ENCODE peak calls at places on chromosomes 3 and 15, in five cellular contexts. One of them, this sample, is unnamed.
A peak's percentile ranks its signal among the peaks of the same experiment; 100 is the strongest.

GRCh38 chr3:15040844-15041243 is 24.3 kb downstream of the MRPS25 start:
- DNase-seq in IMR-90: no peak
- DNase-seq in PC-3: no peak
- DNase-seq in OCI-LY7: no peak
- DNase-seq in HepG2: no peak
- DNase-seq in this sample: no peak

GRCh38 chr3:105845488-105845887 is 23.3 kb downstream of the CBLB start:
- DNase-seq in IMR-90: no peak
- DNase-seq in PC-3: no peak
- DNase-seq in OCI-LY7: no peak
- DNase-seq in HepG2: peak; percentile 37
- DNase-seq in this sample: no peak

GRCh38 chr3:184543256-184543655 is 18.3 kb upstream of the EPHB3 start:
- DNase-seq in IMR-90: no peak
- DNase-seq in PC-3: no peak
- DNase-seq in OCI-LY7: no peak
- DNase-seq in HepG2: no peak
- DNase-seq in this sample: no peak

GRCh38 chr3:185069583-185070030 is 83.3 kb downstream of the C3orf70 start:
- DNase-seq in IMR-90: no peak
- DNase-seq in PC-3: no peak
- DNase-seq in OCI-LY7: no peak
- DNase-seq in HepG2: peak; percentile 31
- DNase-seq in this sample: peak; percentile 29

GRCh38 chr15:66805207-66805975 is 103.4 kb downstream of the SMAD6 start:
- DNase-seq in IMR-90: no peak
- DNase-seq in PC-3: no peak
- DNase-seq in OCI-LY7: no peak
- DNase-seq in HepG2: no peak
- DNase-seq in this sample: no peak

GRCh38 chr15:61379005-61379404 is 149.9 kb upstream of the RORA start:
- DNase-seq in IMR-90: no peak
- DNase-seq in PC-3: no peak
- DNase-seq in OCI-LY7: no peak
- DNase-seq in HepG2: no peak
- DNase-seq in this sample: no peak

GRCh38 chr3:8212794-8213193 is 288.8 kb upstream of the LMCD1 start:
- DNase-seq in IMR-90: no peak
- DNase-seq in PC-3: no peak
- DNase-seq in OCI-LY7: no peak
- DNase-seq in HepG2: no peak
- DNase-seq in this sample: no peak

GRCh38 chr3:42314411-42314810 is 48.4 kb upstream of the CCK start:
- DNase-seq in IMR-90: no peak
- DNase-seq in PC-3: no peak
- DNase-seq in OCI-LY7: peak; percentile 71
- DNase-seq in HepG2: no peak
- DNase-seq in this sample: no peak

GRCh38 chr15:44775923-44776322 is 39.6 kb downstream of the TRIM69 start:
- DNase-seq in IMR-90: no peak
- DNase-seq in PC-3: no peak
- DNase-seq in OCI-LY7: peak; percentile 14
- DNase-seq in HepG2: no peak
- DNase-seq in this sample: peak; percentile 58

GRCh38 chr3:196080517-196080841 is 1.4 kb downstream of the TFRC start:
- DNase-seq in IMR-90: no peak
- DNase-seq in PC-3: peak; percentile 12
- DNase-seq in OCI-LY7: no peak
- DNase-seq in HepG2: no peak
- DNase-seq in this sample: no peak

GRCh38 chr3:13879102-13879945 is 547 bp downstream of the WNT7A start:
- DNase-seq in IMR-90: no peak
- DNase-seq in PC-3: peak; percentile 45
- DNase-seq in OCI-LY7: no peak
- DNase-seq in HepG2: no peak
- DNase-seq in this sample: peak; percentile 16

GRCh38 chr3:22542311-22542710 is 660.8 kb upstream of the UBE2E2 start:
- DNase-seq in IMR-90: no peak
- DNase-seq in PC-3: peak; percentile 79
- DNase-seq in OCI-LY7: no peak
- DNase-seq in HepG2: no peak
- DNase-seq in this sample: no peak

GRCh38 chr15:95202569-95203349 is 971.4 kb downstream of the MCTP2 start:
- DNase-seq in IMR-90: peak; percentile 1
- DNase-seq in PC-3: peak; percentile 39
- DNase-seq in OCI-LY7: no peak
- DNase-seq in HepG2: no peak
- DNase-seq in this sample: no peak

GRCh38 chr3:29759021-29759359 is 478.1 kb downstream of the RBMS3 start:
- DNase-seq in IMR-90: peak; percentile 80
- DNase-seq in PC-3: no peak
- DNase-seq in OCI-LY7: no peak
- DNase-seq in HepG2: no peak
- DNase-seq in this sample: no peak

GRCh38 chr3:107644631-107645030 is 121.9 kb downstream of the BBX start:
- DNase-seq in IMR-90: peak; percentile 31
- DNase-seq in PC-3: peak; percentile 27
- DNase-seq in OCI-LY7: no peak
- DNase-seq in HepG2: no peak
- DNase-seq in this sample: no peak

GRCh38 chr15:52095597-52096262 is 16.8 kb downstream of the BCL2L10 start:
- DNase-seq in IMR-90: peak; percentile 93
- DNase-seq in PC-3: peak; percentile 95
- DNase-seq in OCI-LY7: no peak
- DNase-seq in HepG2: no peak
- DNase-seq in this sample: peak; percentile 25

GRCh38 chr3:139564290-139564861 is 24.8 kb upstream of the RBP1 start:
- DNase-seq in IMR-90: no peak
- DNase-seq in PC-3: no peak
- DNase-seq in OCI-LY7: no peak
- DNase-seq in HepG2: no peak
- DNase-seq in this sample: peak; percentile 29

DNA sequence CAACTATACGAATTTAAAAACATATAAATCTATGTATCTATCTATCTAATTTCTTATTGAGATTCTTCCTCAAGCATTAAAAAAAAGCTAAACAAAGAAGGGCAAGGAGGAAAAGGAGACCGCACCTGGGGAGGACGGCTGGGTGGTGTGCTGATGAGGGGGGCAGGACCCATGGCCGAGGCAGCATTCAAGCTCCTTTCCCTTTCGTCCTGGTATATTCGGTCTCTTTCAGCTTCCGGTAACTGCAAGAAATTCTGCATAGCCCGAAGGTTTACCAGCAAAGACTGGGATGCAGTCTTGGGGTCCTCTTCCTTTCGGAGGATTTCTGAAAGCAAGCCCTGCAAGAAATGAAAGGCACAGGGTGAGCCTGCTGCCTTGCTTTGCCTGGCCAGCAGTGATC is 38.9 kb downstream of the SATB1 start:
- DNase-seq in IMR-90: no peak
- DNase-seq in PC-3: no peak
- DNase-seq in OCI-LY7: no peak
- DNase-seq in HepG2: no peak
- DNase-seq in this sample: no peak
- H3K36me3 ChIP-seq in IMR-90: no peaks in the 10 kb centered on the region
- H3K36me3 ChIP-seq in PC-3: no peaks in the 10 kb centered on the region
- H3K36me3 ChIP-seq in OCI-LY7: no peaks in the 10 kb centered on the region
- H3K36me3 ChIP-seq in HepG2: no peaks in the 10 kb centered on the region
- H3K36me3 ChIP-seq in this sample: no peaks in the 10 kb centered on the region

DNA sequence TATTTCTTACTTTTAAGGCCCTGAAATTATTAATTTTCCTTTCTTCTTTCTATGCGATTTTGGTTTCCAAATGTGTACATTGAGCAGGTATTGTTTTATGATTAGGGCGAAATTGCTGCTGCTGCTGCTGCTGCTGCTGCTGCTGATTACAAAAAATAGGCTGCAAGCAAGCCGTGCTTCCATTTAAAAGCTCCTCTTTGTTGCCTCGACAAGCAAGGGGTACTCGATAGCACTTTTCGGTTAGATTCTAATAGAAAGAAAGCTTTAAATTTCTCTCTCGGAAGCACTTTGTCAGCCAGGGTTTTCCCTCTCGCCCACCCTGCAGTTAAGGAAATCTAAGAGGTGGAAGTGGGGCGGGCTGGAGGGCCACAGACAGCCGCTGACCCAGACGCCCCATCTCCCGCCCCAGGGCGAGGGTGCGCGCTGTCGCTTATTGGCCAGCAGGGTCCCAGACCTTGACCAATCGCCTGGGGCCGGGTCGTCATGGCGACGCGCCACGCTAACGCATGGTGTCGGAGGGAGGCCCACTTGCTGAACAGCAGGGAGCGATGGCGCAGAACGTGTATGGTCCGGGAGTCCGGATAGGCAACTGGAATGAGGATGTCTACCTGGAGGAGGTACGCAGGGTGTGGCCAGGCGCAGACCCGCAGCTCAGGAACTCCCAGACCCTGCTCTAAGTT is at the start of gene CFAP161:
- DNase-seq in IMR-90: peak; percentile 69
- DNase-seq in PC-3: no peak
- DNase-seq in OCI-LY7: no peak
- DNase-seq in HepG2: peak; percentile 29
- DNase-seq in this sample: peak; percentile 86
- H3K4me3 ChIP-seq in IMR-90: peak within 1 kb of the TSS; percentile 52
- H3K4me3 ChIP-seq in PC-3: no peak within 1 kb of the TSS
- H3K4me3 ChIP-seq in OCI-LY7: no peak within 1 kb of the TSS
- H3K4me3 ChIP-seq in HepG2: no peak within 1 kb of the TSS
- H3K4me3 ChIP-seq in this sample: no peak within 1 kb of the TSS

GRCh38 chr3:78912687-78913086 is 855.1 kb downstream of the ROBO1 start:
- DNase-seq in IMR-90: peak; percentile 20
- DNase-seq in PC-3: no peak
- DNase-seq in OCI-LY7: no peak
- DNase-seq in HepG2: no peak
- DNase-seq in this sample: no peak
- H3K4me2 ChIP-seq in IMR-90: no peak overlapping the region
- H3K4me2 ChIP-seq in PC-3: no peak overlapping the region
- H3K4me2 ChIP-seq in OCI-LY7: no peak overlapping the region
- H3K4me2 ChIP-seq in HepG2: no peak overlapping the region
- H3K4me2 ChIP-seq in this sample: no peak overlapping the region

DNA sequence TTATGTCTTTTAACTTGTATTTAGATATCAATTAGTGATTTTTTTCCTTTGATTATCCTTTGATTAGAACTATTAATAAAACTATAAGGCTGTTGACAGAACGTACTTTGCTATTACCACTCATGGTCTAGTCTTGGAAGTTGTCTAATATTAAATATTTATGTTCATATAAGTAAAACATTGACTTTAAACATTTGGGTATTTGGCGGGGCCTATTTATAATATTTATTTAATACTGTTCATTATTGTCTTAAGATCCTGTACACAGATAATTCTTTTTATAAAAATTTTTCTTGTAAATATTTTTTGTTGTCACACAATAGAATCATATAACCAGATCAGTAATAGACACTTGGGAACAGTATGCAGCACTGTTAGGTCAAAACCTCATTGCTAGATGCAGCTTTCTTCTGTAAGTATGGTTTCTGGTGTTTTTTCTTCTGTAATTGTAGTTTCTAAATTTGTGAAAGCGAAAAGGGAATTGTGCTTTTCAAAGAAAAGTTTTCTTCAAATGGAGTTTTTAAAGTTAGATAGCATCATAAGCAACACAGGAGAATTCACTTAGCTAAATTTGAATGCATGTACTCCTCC is 93.4 kb downstream of the FNDC3B start:
- DNase-seq in IMR-90: no peak
- DNase-seq in PC-3: no peak
- DNase-seq in OCI-LY7: no peak
- DNase-seq in HepG2: no peak
- DNase-seq in this sample: no peak
- H3K36me3 ChIP-seq in IMR-90: peaks cover 10% of the 10 kb centered on the region
- H3K36me3 ChIP-seq in PC-3: peaks cover 11% of the 10 kb centered on the region
- H3K36me3 ChIP-seq in OCI-LY7: no peaks in the 10 kb centered on the region
- H3K36me3 ChIP-seq in HepG2: peaks cover 11% of the 10 kb centered on the region
- H3K36me3 ChIP-seq in this sample: no peaks in the 10 kb centered on the region

DNA sequence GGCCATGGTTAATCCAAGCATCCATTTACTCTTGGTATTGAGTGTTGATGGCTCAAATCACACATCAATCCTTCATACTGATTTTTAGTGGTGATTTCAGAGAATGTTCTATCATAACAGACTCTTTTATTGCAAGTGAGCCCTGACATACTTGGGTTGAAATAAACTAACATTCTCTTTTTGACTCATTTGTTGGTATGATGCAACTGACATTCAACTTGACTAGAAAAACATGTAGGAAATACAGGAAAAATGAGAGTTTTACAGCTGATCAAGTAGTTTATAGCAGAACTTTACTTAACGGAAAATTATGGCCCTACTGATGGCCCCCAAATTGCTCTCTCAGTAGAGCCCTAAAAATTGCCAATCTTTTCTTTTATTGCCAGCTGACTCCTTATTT is 173.9 kb upstream of the CD96 start:
- DNase-seq in IMR-90: no peak
- DNase-seq in PC-3: no peak
- DNase-seq in OCI-LY7: no peak
- DNase-seq in HepG2: no peak
- DNase-seq in this sample: no peak
- H3K4me3 ChIP-seq in IMR-90: no peak overlapping the region
- H3K4me3 ChIP-seq in PC-3: no peak overlapping the region
- H3K4me3 ChIP-seq in OCI-LY7: no peak overlapping the region
- H3K4me3 ChIP-seq in HepG2: no peak overlapping the region
- H3K4me3 ChIP-seq in this sample: no peak overlapping the region

GRCh38 chr15:37088436-37088835 is 11.9 kb downstream of the MEIS2 start:
- DNase-seq in IMR-90: peak; percentile 15
- DNase-seq in PC-3: no peak
- DNase-seq in OCI-LY7: no peak
- DNase-seq in HepG2: peak; percentile 72
- DNase-seq in this sample: no peak
- H3K4me2 ChIP-seq in IMR-90: no peak overlapping the region
- H3K4me2 ChIP-seq in PC-3: no peak overlapping the region
- H3K4me2 ChIP-seq in OCI-LY7: no peak overlapping the region
- H3K4me2 ChIP-seq in HepG2: peak overlapping the region; percentile 5
- H3K4me2 ChIP-seq in this sample: no peak overlapping the region

GRCh38 chr3:72547183-72547582 is 301.1 kb downstream of the SHQ1 start:
- DNase-seq in IMR-90: no peak
- DNase-seq in PC-3: no peak
- DNase-seq in OCI-LY7: no peak
- DNase-seq in HepG2: no peak
- DNase-seq in this sample: no peak
- H3K36me3 ChIP-seq in IMR-90: no peaks in the 10 kb centered on the region
- H3K36me3 ChIP-seq in PC-3: no peaks in the 10 kb centered on the region
- H3K36me3 ChIP-seq in OCI-LY7: no peaks in the 10 kb centered on the region
- H3K36me3 ChIP-seq in HepG2: no peaks in the 10 kb centered on the region
- H3K36me3 ChIP-seq in this sample: no peaks in the 10 kb centered on the region

DNA sequence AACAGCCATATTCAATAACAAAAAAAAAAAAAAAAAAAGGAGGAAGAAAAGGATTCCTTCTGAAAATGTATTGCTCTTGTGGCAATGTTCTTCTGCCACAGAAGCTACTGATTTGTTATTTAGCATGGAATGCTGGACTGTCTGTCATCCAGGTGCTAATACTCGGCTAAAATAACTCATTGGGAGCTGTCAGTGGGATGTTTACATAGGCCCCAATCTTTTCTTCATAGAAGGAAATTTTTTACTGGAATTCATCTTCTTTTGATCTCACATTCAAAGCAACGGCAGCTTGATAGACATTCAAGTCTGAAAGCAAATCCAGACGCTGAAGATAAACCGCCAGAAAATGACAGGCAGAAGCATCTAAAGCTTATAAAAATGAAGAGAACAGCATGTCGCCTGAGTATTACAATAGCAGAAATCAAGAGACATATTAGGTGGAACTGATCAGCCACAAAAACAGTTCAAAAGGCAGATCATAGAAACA is 452.1 kb downstream of the FOXP1 start:
- DNase-seq in IMR-90: no peak
- DNase-seq in PC-3: no peak
- DNase-seq in OCI-LY7: peak; percentile 10
- DNase-seq in HepG2: no peak
- DNase-seq in this sample: no peak
- H3K4me3 ChIP-seq in IMR-90: no peak overlapping the region
- H3K4me3 ChIP-seq in PC-3: peak overlapping the region; percentile 71
- H3K4me3 ChIP-seq in OCI-LY7: peak overlapping the region; percentile 85
- H3K4me3 ChIP-seq in HepG2: no peak overlapping the region
- H3K4me3 ChIP-seq in this sample: no peak overlapping the region

This sample was measured in hepatocyte.